ENCODE peak calls at places on chromosomes 12 and 14, in eight cellular contexts. T is gastrocnemius medialis, X is right lobe of liver, B is body of pancreas, E is GM12878, S is esophagus squamous epithelium, N is A549, V is endodermal cell. M is an unnamed sample.

GRCh38 chr14:57060276-57060956 is 208.3 kb downstream of the EXOC5 start:
- DNase-seq in T (no peak), X (no peak), E (peak; percentile 52), V (peak; percentile 56), N (no peak), S (no peak), B (peak; percentile 37), M (no peak)

GRCh38 chr12:47218191-47218654 is 138.5 kb upstream of the AMIGO2 start:
- DNase-seq in N (no peak), T (no peak), E (no peak), S (no peak), X (no peak), V (no peak), B (no peak), M (no peak)

GRCh38 chr12:97650242-97650641 is 187.6 kb downstream of the RMST start:
- DNase-seq in B (no peak), N (no peak), E (no peak), X (no peak), V (no peak), T (no peak), S (no peak), M (no peak)

GRCh38 chr12:5254703-5255102 is 177.2 kb upstream of the NTF3 start:
- DNase-seq in T (no peak), E (no peak), S (no peak), B (no peak), X (no peak), N (no peak), V (no peak), M (no peak)

GRCh38 chr12:45050751-45051489 is at the start of gene DBX2:
- DNase-seq in N (peak; percentile 10), B (no peak), S (no peak), E (no peak), T (no peak), V (no peak), X (no peak), M (no peak)

GRCh38 chr12:26629864-26630263 is 203.1 kb downstream of the ITPR2 start:
- DNase-seq in E (no peak), S (no peak), B (no peak), N (peak; percentile 28), V (no peak), T (no peak), X (no peak), M (no peak)

GRCh38 chr12:8564656-8565055 is 24.0 kb upstream of the CLEC4E start:
- DNase-seq in B (no peak), V (no peak), N (no peak), S (no peak), E (no peak), X (no peak), T (no peak), M (no peak)

GRCh38 chr14:49194067-49194466 is 392.1 kb downstream of the RPS29 start:
- DNase-seq in S (no peak), B (no peak), E (no peak), V (no peak), X (no peak), T (no peak), N (no peak), M (no peak)

GRCh38 chr12:113136990-113137511 is 1.5 kb upstream of the RASAL1 start:
- DNase-seq in V (peak; percentile 60), B (no peak), S (no peak), T (no peak), X (no peak), N (no peak), E (no peak), M (no peak)

GRCh38 chr12:113239811-113240331 is 18.6 kb downstream of the TPCN1 start:
- DNase-seq in X (peak; percentile 68), E (no peak), N (no peak), V (peak; percentile 49), B (no peak), T (no peak), S (no peak), M (no peak)

GRCh38 chr12:94762259-94762942 is 112.0 kb upstream of the TMCC3 start:
- DNase-seq in X (no peak), S (no peak), B (no peak), V (no peak), E (peak; percentile 56), T (no peak), N (peak; percentile 18), M (no peak)

GRCh38 chr12:123929869-123930583 is 42.6 kb downstream of the CCDC92 start:
- DNase-seq in E (no peak), N (no peak), S (no peak), T (no peak), X (no peak), V (no peak), B (no peak), M (no peak)

GRCh38 chr12:123924539-123924938 is 48.1 kb downstream of the CCDC92 start:
- DNase-seq in E (no peak), B (no peak), V (no peak), X (no peak), T (no peak), S (no peak), N (no peak), M (no peak)

GRCh38 chr12:123928897-123929296 is 43.7 kb downstream of the CCDC92 start:
- DNase-seq in E (no peak), X (no peak), S (no peak), N (no peak), B (no peak), V (no peak), T (no peak), M (no peak)

GRCh38 chr12:123931686-123932321 is 40.8 kb downstream of the CCDC92 start:
- DNase-seq in N (no peak), T (no peak), X (no peak), S (no peak), E (no peak), V (no peak), B (no peak), M (no peak)

GRCh38 chr12:123928274-123928865 is 44.3 kb downstream of the CCDC92 start:
- DNase-seq in S (no peak), E (no peak), X (no peak), N (no peak), B (no peak), V (peak; percentile 73), T (no peak), M (no peak)
- TF ChIP-seq CTCF in S (no peak), E (no peak), X (no peak), N (no peak), B (no peak), V (peak; percentile 57), T (no peak), M (no peak)

DNA sequence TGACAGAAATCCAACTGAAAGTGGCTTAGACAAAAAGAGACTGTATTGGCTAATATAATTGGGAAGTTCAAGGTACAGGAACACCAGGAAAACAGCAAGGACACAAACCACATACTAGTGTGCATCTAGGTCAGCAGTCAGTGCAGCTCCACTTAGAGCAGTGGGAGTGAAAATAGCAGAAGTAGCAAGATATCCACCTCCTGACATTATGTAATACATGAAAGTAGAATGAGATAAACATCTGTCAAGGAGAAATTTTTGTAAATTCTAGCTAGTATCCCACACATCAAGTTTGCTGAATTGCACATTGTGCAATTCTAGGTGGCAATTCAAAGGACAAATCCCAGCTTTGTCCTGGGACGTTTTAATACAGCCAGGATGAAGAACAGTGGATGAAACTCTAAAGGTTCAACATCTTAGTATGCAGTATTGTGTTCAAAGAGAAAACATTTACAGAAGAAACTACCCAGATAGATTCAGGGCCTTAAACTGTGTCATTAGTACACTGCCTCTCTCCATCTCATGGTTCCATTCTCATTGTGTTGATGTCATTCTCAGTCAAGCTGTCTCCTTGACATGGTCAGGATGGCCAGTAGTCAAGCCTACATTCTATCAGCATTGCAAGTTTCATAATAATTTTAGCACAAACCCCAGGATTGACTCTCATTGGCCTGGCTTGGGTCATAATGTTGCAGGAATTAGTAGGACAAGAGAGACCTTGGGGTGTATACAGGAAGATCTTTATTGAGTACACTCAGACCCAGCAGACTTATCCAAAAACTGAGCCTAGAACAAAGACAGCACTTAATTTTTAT is 56.8 kb downstream of the SDR9C7 start:
- DNase-seq in N (no peak), V (no peak), S (no peak), E (no peak), X (no peak), B (no peak), T (no peak), M (no peak)
- H3K27ac ChIP-seq in N (peak overlapping the region; percentile 31), V (peak overlapping the region; percentile 53), S (no peak overlapping the region), E (no peak overlapping the region), X (peak overlapping the region; percentile 66), B (no peak overlapping the region), T (no peak overlapping the region), M (no peak overlapping the region)

GRCh38 chr12:131773582-131774221 is 54.5 kb upstream of the MMP17 start:
- DNase-seq in E (peak; percentile 84), X (no peak), N (no peak), S (no peak), V (peak; percentile 78), T (no peak), B (no peak), M (no peak)
- H3K4me1 ChIP-seq in E (peaks cover 41% of the 10 kb centered on the region), X (no peaks in the 10 kb centered on the region), N (no peaks in the 10 kb centered on the region), S (peaks cover 22% of the 10 kb centered on the region), V (no peaks in the 10 kb centered on the region), T (no peaks in the 10 kb centered on the region), B (no peaks in the 10 kb centered on the region), M (peaks cover 9% of the 10 kb centered on the region)

DNA sequence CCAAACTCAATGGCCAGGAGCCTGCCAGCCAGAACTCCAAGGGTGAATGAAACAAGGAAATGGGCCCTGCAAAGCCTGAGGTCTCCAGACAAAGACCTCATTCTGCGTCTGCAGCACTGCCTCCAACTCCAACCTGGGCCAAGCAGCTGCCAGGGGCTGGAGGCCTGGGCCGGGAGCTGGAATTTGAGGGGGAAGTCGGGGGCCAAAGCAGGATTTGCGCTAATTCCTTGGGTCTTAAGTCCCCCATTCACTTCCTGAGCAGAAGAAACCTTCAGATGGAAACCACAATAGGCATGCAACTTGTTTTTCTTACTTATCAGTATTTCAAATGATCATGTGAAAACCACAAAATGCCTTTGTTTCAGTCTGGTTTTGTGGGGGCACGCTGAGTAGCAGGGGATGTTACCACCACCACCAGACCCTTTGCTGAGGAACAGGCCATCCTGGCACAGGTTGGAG is 23.0 kb upstream of the TC2N start:
- DNase-seq in V (no peak), N (no peak), T (no peak), E (no peak), S (no peak), B (peak; percentile 54), X (no peak), M (no peak)
- TF ChIP-seq CTCF in V (no peak), N (no peak), T (no peak), E (no peak), S (no peak), B (no peak), X (no peak), M (no peak)

GRCh38 chr12:96234591-96235496 is 40.7 kb downstream of the ELK3 start:
- DNase-seq in T (no peak), B (no peak), X (no peak), V (no peak), S (no peak), E (no peak), N (no peak), M (no peak)
- H3K27ac ChIP-seq in T (peak overlapping the region; percentile 22), B (no peak overlapping the region), X (peak overlapping the region; percentile 20), V (no peak overlapping the region), S (peak overlapping the region; percentile 81), E (no peak overlapping the region), N (peak overlapping the region; percentile 41), M (peak overlapping the region; percentile 82)